ENCODE peak calls at places on chromosomes 7 and 10, in four cellular contexts. A is HT1080; S is GM18507; T is activated CD8-positive, alpha-beta memory T cell treated with anti-CD3 and anti-CD28 coated beads for 4 hours. M is an unnamed sample.

GRCh38 chr10:77965294-77965693 is 38.7 kb upstream of the DLG5 start:
- DNase-seq in A (peak), S (no peak), T (no peak), M (no peak)

GRCh38 chr7:158424011-158424410 is 163.6 kb downstream of the PTPRN2 start:
- DNase-seq in A (no peak), S (no peak), T (no peak), M (no peak)

GRCh38 chr10:52999258-52999657 is 226.7 kb upstream of the MBL2 start:
- DNase-seq in A (no peak), S (no peak), T (no peak), M (no peak)

GRCh38 chr10:63430091-63430998 is 35.4 kb downstream of the JMJD1C start:
- DNase-seq in A (peak), S (no peak), T (no peak), M (no peak)

GRCh38 chr10:34931216-34931615 is 116.1 kb upstream of the PARD3 start:
- DNase-seq in A (no peak), S (no peak), T (no peak), M (no peak)

GRCh38 chr10:112663181-112663879 is 216.3 kb downstream of the VTI1A start:
- DNase-seq in A (peak), S (no peak), T (no peak), M (no peak)

GRCh38 chr7:100430450-100431285 is 1.0 kb downstream of the MEPCE start:
- DNase-seq in A (no peak), S (no peak), T (no peak), M (no peak)

GRCh38 chr10:4102802-4103344 is 317.9 kb upstream of the KLF6 start:
- DNase-seq in A (no peak), S (no peak), T (no peak), M (no peak)

GRCh38 chr7:128075536-128076095 is 44.4 kb upstream of the LRRC4 start:
- DNase-seq in A (no peak), S (no peak), T (no peak), M (no peak)

GRCh38 chr10:42943025-42943818 is 133.6 kb upstream of the RET start:
- DNase-seq in A (no peak), S (no peak), T (no peak), M (no peak)

GRCh38 chr7:156071612-156072011 is 259.3 kb upstream of the SHH start:
- DNase-seq in A (no peak), S (no peak), T (no peak), M (no peak)

GRCh38 chr7:15674586-15674985 is 11.9 kb downstream of the MEOX2 start:
- DNase-seq in A (no peak), S (no peak), T (no peak), M (no peak)

M was measured in central memory CD8-positive, alpha-beta T cell.